ENCODE peak calls at places on chromosomes 12 and 14, in six cellular contexts. T is left ventricle myocardium inferior, Q is brain microvascular endothelial cell, F is GM23338, I is cardiac muscle cell, V is ascending aorta. A is an unnamed sample.

GRCh38 chr14:71594828-71595227 is 337.4 kb upstream of the RGS6 start:
- DNase-seq in T (no peak), Q (no peak), F (no peak), I (peak; percentile 27), V (no peak), A (peak; percentile 47)

GRCh38 chr12:114913871-114914801 is 230.2 kb upstream of the TBX3 start:
- DNase-seq in T (no peak), Q (no peak), F (no peak), I (no peak), V (no peak), A (no peak)

GRCh38 chr12:57549909-57550627 is at the start of gene KIF5A:
- DNase-seq in T (no peak), Q (no peak), F (peak; percentile 90), I (no peak), V (no peak), A (no peak)

GRCh38 chr12:94308612-94309011 is 151.1 kb downstream of the CEP83 start:
- DNase-seq in T (no peak), Q (no peak), F (no peak), I (no peak), V (no peak), A (no peak)

GRCh38 chr14:55430024-55430690 is 10.3 kb downstream of the TBPL2 start:
- DNase-seq in T (no peak), Q (peak; percentile 60), F (peak; percentile 92), I (peak; percentile 79), V (no peak), A (peak; percentile 72)

GRCh38 chr12:97940629-97941028 is 478.0 kb downstream of the RMST start:
- DNase-seq in T (no peak), Q (no peak), F (peak; percentile 61), I (peak; percentile 5), V (no peak), A (no peak)

GRCh38 chr14:91417134-91417982 is at the start of gene CCDC88C:
- DNase-seq in T (peak; percentile 62), Q (no peak), F (peak; percentile 71), I (no peak), V (no peak), A (no peak)

GRCh38 chr14:23382276-23382675 is 5.4 kb downstream of the CMTM5 start:
- DNase-seq in T (no peak), Q (no peak), F (no peak), I (no peak), V (no peak), A (no peak)

GRCh38 chr12:100141998-100142850 is 450 bp downstream of the BLTP3B start:
- DNase-seq in T (peak; percentile 49), Q (peak; percentile 18), F (peak; percentile 72), I (no peak), V (no peak), A (no peak)

GRCh38 chr14:70897475-70897874 is 9.8 kb upstream of the PCNX1 start:
- DNase-seq in T (no peak), Q (no peak), F (no peak), I (peak; percentile 74), V (no peak), A (no peak)

GRCh38 chr12:93825926-93826599 is 148.9 kb downstream of the CRADD start:
- DNase-seq in T (no peak), Q (no peak), F (no peak), I (peak; percentile 54), V (no peak), A (no peak)

GRCh38 chr14:61565836-61566536 is 129.3 kb upstream of the HIF1A start:
- DNase-seq in T (no peak), Q (no peak), F (no peak), I (peak; percentile 90), V (no peak), A (peak; percentile 69)

GRCh38 chr12:69686731-69687130 is 12.4 kb downstream of the BEST3 start:
- DNase-seq in T (no peak), Q (no peak), F (no peak), I (no peak), V (no peak), A (no peak)

GRCh38 chr14:77219591-77219990 is 38.0 kb downstream of the TMEM63C start:
- DNase-seq in T (peak; percentile 31), Q (no peak), F (no peak), I (no peak), V (no peak), A (no peak)

GRCh38 chr14:71932229-71932951 is at the start of gene RGS6:
- DNase-seq in T (peak; percentile 34), Q (no peak), F (peak; percentile 92), I (peak; percentile 16), V (no peak), A (no peak)

GRCh38 chr14:100740931-100741330 is 14.2 kb downstream of the DLK1 start:
- DNase-seq in T (no peak), Q (no peak), F (no peak), I (no peak), V (no peak), A (no peak)

DNA sequence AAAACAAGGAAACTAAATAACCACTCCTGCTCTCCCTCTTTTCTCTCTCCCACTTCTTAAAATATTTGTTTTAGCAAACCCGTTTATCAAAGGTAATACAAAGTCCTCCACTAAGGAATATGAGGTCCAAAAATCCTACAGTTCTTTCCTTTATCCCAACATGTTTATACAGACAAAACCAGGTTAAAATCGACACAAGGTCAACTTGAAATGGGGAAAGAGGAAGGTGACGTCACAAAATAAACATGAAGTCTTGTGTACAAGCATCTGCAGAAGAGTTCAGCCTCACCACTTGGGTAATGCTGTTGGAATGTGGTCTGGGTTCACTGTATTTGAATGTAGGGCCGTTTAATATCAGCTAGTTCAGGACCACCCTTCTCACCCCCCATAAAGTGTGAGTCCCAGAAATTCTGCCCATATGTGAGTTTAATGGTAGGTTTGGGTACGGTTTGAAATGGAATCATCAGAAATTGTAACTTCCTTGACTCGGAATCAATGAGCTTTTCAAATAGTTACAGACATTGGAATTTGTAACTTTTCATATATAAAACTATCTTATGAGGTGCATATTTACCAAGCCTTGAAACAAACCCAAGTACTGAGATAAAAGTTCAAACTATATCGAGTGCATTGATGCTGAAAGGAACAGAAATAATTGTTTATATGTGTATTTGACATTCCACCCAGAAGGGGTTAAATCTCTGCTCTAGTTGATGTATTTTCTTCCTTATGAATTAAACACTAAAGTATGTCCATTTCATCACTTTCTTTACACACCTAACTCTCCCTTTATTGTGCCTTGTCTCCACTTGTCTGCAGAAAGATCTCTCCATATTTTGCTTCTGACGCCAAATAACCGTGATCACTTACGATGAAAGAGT is 120.1 kb upstream of the SLC38A2 start:
- DNase-seq in T (no peak), Q (peak; percentile 87), F (no peak), I (peak; percentile 88), V (no peak), A (peak; percentile 64)
- H3K4me3 ChIP-seq in T (no peak overlapping the region), Q (no peak overlapping the region), F (no peak overlapping the region), I (no peak overlapping the region), V (no peak overlapping the region), A (no peak overlapping the region)

GRCh38 chr12:52010152-52010622 is 3.4 kb downstream of the TAMALIN start:
- DNase-seq in T (peak; percentile 85), Q (peak; percentile 32), F (peak; percentile 86), I (peak; percentile 98), V (no peak), A (peak; percentile 36)

GRCh38 chr12:52007158-52007921 is 594 bp downstream of the TAMALIN start:
- DNase-seq in T (peak; percentile 60), Q (no peak), F (peak; percentile 49), I (peak; percentile 48), V (no peak), A (no peak)

GRCh38 chr12:52007982-52008510 is 1.3 kb downstream of the TAMALIN start:
- DNase-seq in T (no peak), Q (no peak), F (no peak), I (no peak), V (no peak), A (no peak)

GRCh38 chr12:52010692-52011601 is 4.2 kb downstream of the TAMALIN start:
- DNase-seq in T (no peak), Q (no peak), F (no peak), I (no peak), V (no peak), A (no peak)

DNA sequence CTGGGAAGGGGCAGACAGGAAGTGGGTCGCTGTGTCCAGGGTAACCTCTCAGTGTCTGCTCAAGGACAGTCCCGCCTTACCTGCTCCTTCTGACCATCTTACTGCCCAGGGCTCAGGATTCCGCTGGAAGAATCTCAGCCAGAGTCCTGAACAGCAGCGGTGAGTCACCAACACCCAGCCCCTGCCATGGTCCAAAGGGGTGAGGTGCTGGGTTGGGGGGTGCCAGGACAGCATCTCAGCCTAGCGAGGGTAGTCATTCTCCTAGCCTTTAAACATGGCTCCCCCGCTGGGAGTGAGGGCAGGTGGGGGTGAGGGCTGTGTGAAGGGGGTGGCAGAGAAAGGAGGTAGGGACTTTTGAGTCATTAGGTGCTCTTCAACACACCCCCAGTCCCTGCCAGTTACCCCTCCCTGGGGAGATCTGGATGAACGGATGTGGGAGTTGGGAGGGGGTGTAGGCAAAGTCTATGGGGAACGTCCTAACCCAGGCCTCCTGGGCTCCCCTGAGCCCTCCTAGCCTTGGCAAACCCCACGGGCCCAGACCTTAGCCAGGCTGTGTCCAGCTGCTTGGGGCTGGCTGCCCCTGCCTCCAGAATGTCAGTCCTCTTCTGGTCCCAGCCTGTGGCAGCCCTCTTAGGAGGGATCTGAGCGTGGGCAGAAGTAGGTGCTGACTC is 2.5 kb downstream of the TAMALIN start:
- DNase-seq in T (no peak), Q (no peak), F (no peak), I (peak; percentile 22), V (no peak), A (no peak)
- H3K4me3 ChIP-seq in T (peak overlapping the region; percentile 86), Q (no peak overlapping the region), F (no peak overlapping the region), I (no peak overlapping the region), V (no peak overlapping the region), A (no peak overlapping the region)

DNA sequence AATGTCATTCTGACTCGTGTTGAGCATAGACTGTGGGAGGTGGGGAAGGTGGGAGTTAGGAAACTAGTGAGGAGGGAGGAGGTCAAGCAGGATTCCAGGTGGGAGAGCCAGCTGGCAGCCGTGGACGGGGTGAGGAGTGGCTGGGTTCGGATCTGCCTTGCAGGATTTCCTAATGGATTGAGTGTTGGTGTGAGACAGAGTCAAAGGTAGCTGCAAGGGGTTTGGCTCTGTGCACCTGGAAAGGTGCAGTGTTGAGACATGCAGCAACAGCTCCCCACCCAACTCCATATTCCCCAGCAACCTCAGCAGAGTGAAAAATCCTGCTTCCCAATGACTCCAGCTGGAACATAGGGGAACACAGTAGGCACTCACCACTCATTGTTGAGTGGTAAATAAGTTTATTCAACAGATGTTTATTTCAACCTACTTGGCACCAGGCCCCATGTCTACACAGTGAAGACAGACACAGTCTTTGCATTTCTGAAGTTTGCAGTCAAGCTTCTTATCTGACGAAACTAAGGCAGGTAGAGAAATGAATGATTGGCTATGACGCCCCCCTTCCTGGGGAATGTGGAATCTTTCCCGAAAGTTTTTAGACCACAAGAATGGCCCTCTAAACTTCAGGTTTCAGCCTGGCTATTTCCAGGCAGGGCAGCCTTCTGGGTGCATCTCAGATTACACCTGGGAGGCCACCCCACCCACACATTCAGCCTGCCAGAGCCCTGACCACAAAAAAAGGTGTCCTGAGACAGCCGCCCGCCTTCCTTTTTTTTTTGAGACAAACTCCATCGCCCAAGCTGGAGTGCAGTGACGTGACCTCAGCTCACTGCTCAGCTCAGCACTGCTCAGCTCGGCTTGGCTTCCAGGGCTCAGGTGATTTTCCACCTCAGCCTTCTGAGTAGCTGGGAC is 37.9 kb upstream of the PLEKHG6 start:
- DNase-seq in T (no peak), Q (no peak), F (peak; percentile 54), I (no peak), V (no peak), A (no peak)
- H3K4me3 ChIP-seq in T (no peak overlapping the region), Q (no peak overlapping the region), F (no peak overlapping the region), I (no peak overlapping the region), V (no peak overlapping the region), A (no peak overlapping the region)

DNA sequence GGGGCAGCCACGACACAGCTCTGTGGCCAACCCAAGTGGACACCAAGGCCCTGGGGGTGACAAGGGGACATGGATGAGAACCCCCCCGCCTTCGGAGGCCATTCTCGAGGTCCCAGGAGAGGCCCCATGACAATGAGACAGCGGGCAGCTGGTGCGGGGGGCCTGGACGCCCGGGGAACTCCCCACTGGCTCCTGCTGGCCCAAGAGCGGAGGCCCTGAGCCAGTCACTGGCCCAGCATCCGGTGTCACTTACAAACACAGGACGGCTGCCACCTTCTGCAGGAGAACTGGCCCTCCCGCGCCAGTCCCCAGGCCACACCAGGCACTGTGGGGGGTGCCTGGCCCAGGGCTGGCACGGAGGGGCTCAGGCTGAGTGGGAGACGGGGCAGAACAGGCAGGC is 51.4 kb downstream of the NCOR2 start:
- DNase-seq in T (no peak), Q (no peak), F (no peak), I (no peak), V (no peak), A (no peak)
- H3K4me3 ChIP-seq in T (peak overlapping the region; percentile 69), Q (no peak overlapping the region), F (no peak overlapping the region), I (no peak overlapping the region), V (no peak overlapping the region), A (no peak overlapping the region)

A was measured in HFF-Myc.